ENCODE peak calls at places on chromosomes 7 and 10, in five cellular contexts. V is fibroblast of villous mesenchyme, J is tibial artery, N is colonic mucosa, R is foreskin fibroblast. D is an unnamed sample.

GRCh38 chr10:43680035-43680434 is 31.4 kb upstream of the ZNF32 start:
- DNase-seq in V (peak; percentile 21), J (no peak), N (no peak), R (peak; percentile 43), D (no peak)

GRCh38 chr7:129719980-129720732 is 108.6 kb downstream of the NRF1 start:
- DNase-seq in V (peak; percentile 39), J (no peak), N (no peak), R (peak; percentile 34), D (peak; percentile 37)

GRCh38 chr10:52755297-52756062 is 17.1 kb downstream of the MBL2 start:
- DNase-seq in V (peak; percentile 87), J (no peak), N (no peak), R (peak; percentile 59), D (peak; percentile 87)

GRCh38 chr10:77565590-77566023 is 72.0 kb downstream of the KCNMA1 start:
- DNase-seq in V (no peak), J (peak; percentile 19), N (no peak), R (no peak), D (no peak)

GRCh38 chr10:9681655-9682054 is 1336.0 kb upstream of the CELF2 start:
- DNase-seq in V (no peak), J (no peak), N (no peak), R (no peak), D (no peak)

GRCh38 chr7:78437118-78437517 is 638.5 kb downstream of the PHTF2 start:
- DNase-seq in V (peak; percentile 9), J (no peak), N (no peak), R (peak; percentile 74), D (peak; percentile 79)

GRCh38 chr7:24739306-24739705 is 18.0 kb downstream of the GSDME start:
- DNase-seq in V (no peak), J (no peak), N (no peak), R (no peak), D (no peak)

GRCh38 chr10:22615819-22616499 is 98.4 kb downstream of the PIP4K2A start:
- DNase-seq in V (no peak), J (no peak), N (peak; percentile 72), R (peak; percentile 44), D (no peak)

GRCh38 chr10:70976063-70976462 is 87.7 kb upstream of the PCBD1 start:
- DNase-seq in V (no peak), J (no peak), N (no peak), R (no peak), D (no peak)

GRCh38 chr10:52226448-52226847 is 87.6 kb upstream of the DKK1 start:
- DNase-seq in V (peak; percentile 27), J (no peak), N (no peak), R (peak; percentile 83), D (peak; percentile 44)

GRCh38 chr10:63438506-63439498 is 27.0 kb downstream of the JMJD1C start:
- DNase-seq in V (peak; percentile 78), J (no peak), N (no peak), R (no peak), D (peak; percentile 51)

GRCh38 chr10:43203491-43204393 is 63.1 kb downstream of the RASGEF1A start:
- DNase-seq in V (no peak), J (peak; percentile 63), N (peak; percentile 32), R (no peak), D (no peak)

GRCh38 chr10:128063736-128064614 is 62.2 kb downstream of the MKI67 start:
- DNase-seq in V (no peak), J (peak; percentile 64), N (no peak), R (no peak), D (no peak)

GRCh38 chr10:63720072-63720537 is 198.9 kb downstream of the REEP3 start:
- DNase-seq in V (peak; percentile 64), J (no peak), N (peak; percentile 69), R (peak; percentile 69), D (peak; percentile 81)

GRCh38 chr7:84412161-84412969 is 217.8 kb upstream of the SEMA3A start:
- DNase-seq in V (peak; percentile 92), J (no peak), N (no peak), R (peak; percentile 92), D (peak; percentile 89)

GRCh38 chr10:99976886-99977391 is 32.8 kb downstream of the DNMBP start:
- DNase-seq in V (peak; percentile 99), J (no peak), N (no peak), R (peak; percentile 97), D (peak; percentile 97)

GRCh38 chr7:114574384-114574783 is 159.8 kb downstream of the FOXP2 start:
- DNase-seq in V (peak; percentile 15), J (no peak), N (no peak), R (peak; percentile 70), D (peak; percentile 77)

DNA sequence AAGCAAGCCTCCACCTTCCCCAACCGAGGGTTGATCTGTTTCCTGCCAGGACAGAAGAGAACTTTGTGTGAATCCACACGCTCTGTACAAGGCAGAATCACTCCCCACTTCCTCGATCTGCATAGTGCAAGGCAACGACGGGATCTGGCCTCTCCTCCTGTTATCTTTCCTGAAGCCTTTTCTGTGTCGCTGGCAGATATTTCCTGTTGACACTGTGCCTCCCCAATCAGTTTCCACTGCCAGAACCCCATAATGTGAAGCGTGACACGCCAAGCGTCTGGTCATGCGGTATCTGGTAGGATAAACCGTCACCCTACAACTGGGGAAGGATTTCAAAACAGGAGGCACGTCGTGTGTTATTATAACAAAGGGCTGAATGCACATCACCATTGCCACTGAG is 57.2 kb downstream of the FAM171A1 start:
- DNase-seq in V (peak; percentile 37), J (no peak), N (no peak), R (no peak), D (no peak)
- H3K4me3 ChIP-seq in V (no peak overlapping the region), J (no peak overlapping the region), N (no peak overlapping the region), R (no peak overlapping the region), D (peak overlapping the region; percentile 11)

GRCh38 chr10:50620899-50621298 is 2.9 kb downstream of the SGMS1 start:
- DNase-seq in V (no peak), J (no peak), N (no peak), R (no peak), D (no peak)
- H3K4me3 ChIP-seq in V (no peak overlapping the region), J (no peak overlapping the region), N (no peak overlapping the region), R (no peak overlapping the region), D (no peak overlapping the region)

GRCh38 chr10:112185959-112186358 is 2.4 kb upstream of the GPAM start:
- DNase-seq in V (no peak), J (no peak), N (no peak), R (no peak), D (no peak)

GRCh38 chr10:112182808-112183328 is 697 bp downstream of the GPAM start:
- DNase-seq in V (no peak), J (no peak), N (peak; percentile 18), R (no peak), D (no peak)

GRCh38 chr10:112184052-112184371 is 447 bp upstream of the GPAM start:
- DNase-seq in V (peak; percentile 95), J (no peak), N (no peak), R (no peak), D (no peak)

GRCh38 chr10:112183329-112184051 is at the start of gene GPAM:
- DNase-seq in V (peak; percentile 93), J (peak; percentile 97), N (peak; percentile 98), R (peak; percentile 97), D (peak; percentile 96)

DNA sequence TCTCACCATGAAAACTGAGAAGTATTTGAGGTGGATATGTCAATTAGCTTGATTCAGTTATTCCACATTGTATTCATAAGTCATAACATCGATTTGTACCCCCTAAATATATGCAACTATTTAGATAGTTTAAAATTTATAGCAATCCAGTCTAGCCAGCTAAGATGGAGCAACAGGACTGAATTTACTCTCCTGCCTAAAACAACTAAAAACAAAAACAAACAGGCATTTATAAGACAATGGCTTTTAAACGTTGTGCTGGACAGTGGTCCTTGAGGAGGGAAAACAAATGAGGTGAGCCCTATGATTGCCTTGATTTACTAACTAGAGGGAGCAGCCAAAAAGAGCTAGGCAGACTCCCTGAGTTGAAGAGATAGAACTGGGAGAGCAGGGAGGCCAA is 814 bp upstream of the GPAM start:
- DNase-seq in V (no peak), J (no peak), N (no peak), R (no peak), D (no peak)
- H3K4me3 ChIP-seq in V (peak overlapping the region; percentile 90), J (peak overlapping the region; percentile 93), N (no peak overlapping the region), R (peak overlapping the region; percentile 65), D (peak overlapping the region; percentile 91)

DNA sequence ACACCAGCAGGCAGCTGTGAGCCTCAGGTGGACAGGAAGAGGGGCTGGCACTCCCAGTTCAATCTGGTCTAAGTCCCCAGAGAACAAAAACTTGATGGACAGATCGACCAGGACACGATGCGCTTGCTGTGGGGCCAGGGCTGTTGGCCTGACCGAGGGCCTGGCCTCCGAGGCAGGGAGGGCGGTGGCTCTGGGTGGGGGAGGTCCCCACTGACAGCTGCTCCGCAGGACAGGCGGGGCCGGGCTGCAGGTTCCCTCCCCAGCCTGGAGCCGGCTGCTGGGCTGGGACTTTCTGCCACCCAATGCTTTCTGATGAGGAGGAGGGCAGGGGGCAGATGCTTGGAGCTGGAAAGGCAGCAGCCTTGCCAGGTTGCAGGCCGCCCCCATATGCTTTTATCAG is 37.3 kb upstream of the ADGRA1 start:
- DNase-seq in V (no peak), J (no peak), N (no peak), R (no peak), D (no peak)
- H3K4me3 ChIP-seq in V (no peak overlapping the region), J (no peak overlapping the region), N (no peak overlapping the region), R (no peak overlapping the region), D (no peak overlapping the region)

GRCh38 chr7:1978656-1979590 is 253.8 kb downstream of the MAD1L1 start:
- DNase-seq in V (no peak), J (peak; percentile 32), N (no peak), R (no peak), D (no peak)
- H3K4me3 ChIP-seq in V (no peak overlapping the region), J (no peak overlapping the region), N (no peak overlapping the region), R (no peak overlapping the region), D (no peak overlapping the region)

DNA sequence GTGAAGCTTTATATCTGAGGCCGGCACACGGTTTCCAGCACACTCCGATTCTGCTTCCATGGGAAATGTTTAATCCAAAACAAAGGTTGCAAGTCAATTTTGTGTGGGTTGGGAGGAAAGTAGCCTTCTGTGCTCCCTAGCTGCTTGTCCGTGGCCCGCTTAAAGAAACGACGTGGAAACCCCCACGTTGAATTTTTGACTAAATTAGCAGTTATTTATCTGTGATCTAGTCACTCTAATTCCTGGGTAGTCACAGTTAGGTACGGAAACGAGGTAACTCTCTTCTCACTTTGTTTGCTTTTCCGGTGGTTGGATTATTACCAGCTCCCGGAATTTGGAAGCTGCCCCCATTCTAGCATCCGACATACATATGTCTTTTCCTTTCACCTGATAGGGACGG is 10.0 kb upstream of the CELF2 start:
- DNase-seq in V (no peak), J (no peak), N (no peak), R (no peak), D (no peak)
- H3K4me3 ChIP-seq in V (no peak overlapping the region), J (no peak overlapping the region), N (no peak overlapping the region), R (no peak overlapping the region), D (no peak overlapping the region)

GRCh38 chr7:22344655-22345054 is 12.3 kb downstream of the RAPGEF5 start:
- DNase-seq in V (no peak), J (no peak), N (no peak), R (no peak), D (no peak)
- H3K4me3 ChIP-seq in V (no peak overlapping the region), J (no peak overlapping the region), N (no peak overlapping the region), R (no peak overlapping the region), D (no peak overlapping the region)